ENCODE peak calls at places on chromosomes 5 and 9, in four cellular contexts. L is endothelial cell of umbilical vein, G is HepG2, Z is K562. A is an unnamed sample.

GRCh38 chr9:88657893-88658292 is 122.9 kb downstream of the NXNL2 start:
- DNase-seq in L (no peak), G (no peak), Z (no peak), A (peak)

GRCh38 chr5:123206618-123207320 is 117.7 kb downstream of the PRDM6 start:
- DNase-seq in L (no peak), G (no peak), Z (no peak), A (no peak)

GRCh38 chr9:98491231-98491651 is 217.5 kb downstream of the GABBR2 start:
- DNase-seq in L (no peak), G (peak), Z (no peak), A (no peak)

GRCh38 chr9:71795097-71795807 is 26.9 kb upstream of the CEMIP2 start:
- DNase-seq in L (no peak), G (no peak), Z (no peak), A (no peak)

GRCh38 chr5:143445726-143446125 is 42.2 kb upstream of the NR3C1 start:
- DNase-seq in L (no peak), G (no peak), Z (no peak), A (no peak)

GRCh38 chr5:90201923-90202322 is 207.6 kb downstream of the CETN3 start:
- DNase-seq in L (peak), G (no peak), Z (no peak), A (no peak)

GRCh38 chr5:55533806-55534435 is 843 bp downstream of the PLPP1 start:
- DNase-seq in L (peak), G (peak), Z (no peak), A (peak)

GRCh38 chr5:176553260-176554085 is 4.3 kb downstream of the CDHR2 start:
- DNase-seq in L (no peak), G (no peak), Z (no peak), A (no peak)

GRCh38 chr9:4583001-4583400 is 79.1 kb upstream of the PLPP6 start:
- DNase-seq in L (no peak), G (no peak), Z (no peak), A (no peak)

GRCh38 chr9:85521331-85522197 is 220.2 kb downstream of the AGTPBP1 start:
- DNase-seq in L (no peak), G (no peak), Z (no peak), A (no peak)

GRCh38 chr5:131945551-131945882 is at the start of gene MEIKIN:
- DNase-seq in L (no peak), G (no peak), Z (no peak), A (no peak)

GRCh38 chr9:81620009-81620405 is 69.3 kb downstream of the TLE1 start:
- DNase-seq in L (peak), G (no peak), Z (no peak), A (no peak)

GRCh38 chr9:124206391-124206790 is 51.4 kb upstream of the NEK6 start:
- DNase-seq in L (no peak), G (no peak), Z (no peak), A (no peak)

GRCh38 chr9:34328500-34328982 is 527 bp downstream of the KIF24 start:
- DNase-seq in L (no peak), G (no peak), Z (peak), A (peak)

GRCh38 chr5:113606298-113607134 is 93.0 kb downstream of the YTHDC2 start:
- DNase-seq in L (peak), G (peak), Z (peak), A (peak)

GRCh38 chr5:98844865-98845264 is 71.4 kb downstream of the RGMB start:
- DNase-seq in L (no peak), G (no peak), Z (no peak), A (no peak)

GRCh38 chr9:122223435-122223834 is 5.3 kb downstream of the LHX6 start:
- DNase-seq in L (no peak), G (no peak), Z (no peak), A (no peak)

DNA sequence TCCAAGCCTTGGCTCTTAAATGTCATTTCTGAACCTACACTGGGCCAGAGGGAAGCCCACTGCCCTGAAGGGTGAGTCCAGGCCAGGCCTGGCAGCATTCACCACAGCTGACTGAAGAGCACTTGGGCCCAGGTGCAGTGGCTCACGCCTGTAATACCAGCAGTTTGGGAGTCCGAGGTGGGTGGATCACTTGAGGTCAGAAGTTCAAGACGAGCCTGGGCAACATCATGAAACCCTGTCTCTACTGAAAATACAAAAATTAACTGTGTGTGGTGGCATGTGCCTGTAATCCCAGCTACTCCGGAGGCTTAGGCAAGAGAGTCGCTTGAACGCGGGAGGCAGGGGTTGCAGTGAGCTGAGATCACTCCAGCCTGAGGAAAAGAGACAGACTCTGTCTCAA is 5.1 kb downstream of the CCIN start:
- DNase-seq in L (no peak), G (no peak), Z (no peak), A (no peak)
- TF ChIP-seq JUN in L (no peak), G (no peak), Z (no peak), A (no peak)

GRCh38 chr9:94757158-94757557 is 30.7 kb downstream of the AOPEP start:
- DNase-seq in L (no peak), G (no peak), Z (peak), A (no peak)
- TF ChIP-seq MYC in L (no peak), G (no peak), Z (no peak), A (no peak)

GRCh38 chr5:40653221-40654022 is 26.3 kb upstream of the PTGER4 start:
- DNase-seq in L (no peak), G (no peak), Z (no peak), A (no peak)

GRCh38 chr5:40654377-40655006 is 25.2 kb upstream of the PTGER4 start:
- DNase-seq in L (no peak), G (no peak), Z (no peak), A (no peak)

GRCh38 chr5:40660751-40661150 is 19.0 kb upstream of the PTGER4 start:
- DNase-seq in L (no peak), G (no peak), Z (no peak), A (no peak)

GRCh38 chr5:40655138-40655537 is 24.6 kb upstream of the PTGER4 start:
- DNase-seq in L (peak), G (no peak), Z (no peak), A (no peak)

GRCh38 chr5:40656766-40657165 is 22.9 kb upstream of the PTGER4 start:
- DNase-seq in L (no peak), G (no peak), Z (no peak), A (no peak)
- TF ChIP-seq JUN in L (no peak), G (no peak), Z (no peak), A (no peak)

GRCh38 chr5:140007311-140007710 is 35.8 kb downstream of the NRG2 start:
- DNase-seq in L (no peak), G (no peak), Z (no peak), A (no peak)
- TF ChIP-seq MYC in L (no peak), G (no peak), Z (no peak), A (no peak)

GRCh38 chr5:71887680-71888079 is 168.6 kb downstream of the CARTPT start:
- DNase-seq in L (peak), G (peak), Z (peak), A (peak)
- TF ChIP-seq JUN in L (no peak), G (no peak), Z (no peak), A (no peak)